ENCODE peak calls at places on chromosomes 13 and 19, in five cellular contexts. One of them, this sample, is unnamed.

GRCh38 chr13:113746143-113746525 is 12.9 kb upstream of the TMEM255B start:
- DNase-seq in hypothalamus: no peak
- DNase-seq in Calu3: no peak
- DNase-seq in T1000: no peak
- DNase-seq in NCI-H510A treated with DMSO at 0.1 percent for 48 hours: no peak
- DNase-seq in this sample: no peak

GRCh38 chr19:42412661-42413076 is 14.5 kb downstream of the LIPE start:
- DNase-seq in NCI-H510A treated with DMSO at 0.1 percent for 48 hours: no peak
- DNase-seq in hypothalamus: peak
- DNase-seq in T1000: no peak
- DNase-seq in Calu3: no peak
- DNase-seq in this sample: no peak

GRCh38 chr19:35254341-35255297 is 5.8 kb downstream of the LSR start:
- DNase-seq in hypothalamus: no peak
- DNase-seq in T1000: no peak
- DNase-seq in NCI-H510A treated with DMSO at 0.1 percent for 48 hours: no peak
- DNase-seq in Calu3: no peak
- DNase-seq in this sample: no peak

GRCh38 chr19:7505682-7506384 is 10.1 kb upstream of the ZNF358 start:
- DNase-seq in T1000: no peak
- DNase-seq in hypothalamus: no peak
- DNase-seq in NCI-H510A treated with DMSO at 0.1 percent for 48 hours: no peak
- DNase-seq in Calu3: peak
- DNase-seq in this sample: no peak

GRCh38 chr13:41345165-41345920 is 34.3 kb downstream of the NAA16 start:
- DNase-seq in T1000: no peak
- DNase-seq in Calu3: no peak
- DNase-seq in NCI-H510A treated with DMSO at 0.1 percent for 48 hours: no peak
- DNase-seq in hypothalamus: no peak
- DNase-seq in this sample: no peak

GRCh38 chr19:46428278-46429141 is at the start of gene PNMA8C:
- DNase-seq in hypothalamus: peak
- DNase-seq in T1000: no peak
- DNase-seq in Calu3: peak
- DNase-seq in NCI-H510A treated with DMSO at 0.1 percent for 48 hours: peak
- DNase-seq in this sample: peak

GRCh38 chr19:30349131-30349730 is 23.0 kb upstream of the ZNF536 start:
- DNase-seq in T1000: no peak
- DNase-seq in Calu3: no peak
- DNase-seq in NCI-H510A treated with DMSO at 0.1 percent for 48 hours: no peak
- DNase-seq in hypothalamus: no peak
- DNase-seq in this sample: no peak

GRCh38 chr13:52085416-52085815 is 43.5 kb downstream of the NEK5 start:
- DNase-seq in NCI-H510A treated with DMSO at 0.1 percent for 48 hours: no peak
- DNase-seq in T1000: no peak
- DNase-seq in hypothalamus: no peak
- DNase-seq in Calu3: no peak
- DNase-seq in this sample: no peak

GRCh38 chr13:98974053-98974452 is 3.8 kb downstream of the DOCK9 start:
- DNase-seq in NCI-H510A treated with DMSO at 0.1 percent for 48 hours: no peak
- DNase-seq in Calu3: no peak
- DNase-seq in T1000: no peak
- DNase-seq in hypothalamus: no peak
- DNase-seq in this sample: no peak

GRCh38 chr19:35212241-35212640 is 16.3 kb downstream of the FAM187B start:
- DNase-seq in T1000: no peak
- DNase-seq in hypothalamus: no peak
- DNase-seq in Calu3: no peak
- DNase-seq in NCI-H510A treated with DMSO at 0.1 percent for 48 hours: no peak
- DNase-seq in this sample: no peak

GRCh38 chr13:27919299-27919933 is 384 bp upstream of the PDX1 start:
- DNase-seq in T1000: no peak
- DNase-seq in NCI-H510A treated with DMSO at 0.1 percent for 48 hours: no peak
- DNase-seq in hypothalamus: no peak
- DNase-seq in Calu3: no peak
- DNase-seq in this sample: no peak

GRCh38 chr13:111437856-111438547 is 117.6 kb downstream of the TEX29 start:
- DNase-seq in Calu3: no peak
- DNase-seq in T1000: no peak
- DNase-seq in hypothalamus: no peak
- DNase-seq in NCI-H510A treated with DMSO at 0.1 percent for 48 hours: no peak
- DNase-seq in this sample: no peak

GRCh38 chr19:18932216-18932841 is 8.7 kb downstream of the HOMER3 start:
- DNase-seq in T1000: peak
- DNase-seq in NCI-H510A treated with DMSO at 0.1 percent for 48 hours: no peak
- DNase-seq in hypothalamus: peak
- DNase-seq in Calu3: no peak
- DNase-seq in this sample: peak

GRCh38 chr19:41699968-41700323 is 8.5 kb upstream of the CEACAM5 start:
- DNase-seq in Calu3: no peak
- DNase-seq in T1000: no peak
- DNase-seq in hypothalamus: no peak
- DNase-seq in NCI-H510A treated with DMSO at 0.1 percent for 48 hours: no peak
- DNase-seq in this sample: no peak

GRCh38 chr19:4099054-4099764 is 24.7 kb downstream of the MAP2K2 start:
- DNase-seq in hypothalamus: no peak
- DNase-seq in T1000: no peak
- DNase-seq in NCI-H510A treated with DMSO at 0.1 percent for 48 hours: no peak
- DNase-seq in Calu3: no peak
- DNase-seq in this sample: no peak

GRCh38 chr13:79393564-79394249 is 12.3 kb downstream of the RBM26 start:
- DNase-seq in T1000: no peak
- DNase-seq in NCI-H510A treated with DMSO at 0.1 percent for 48 hours: peak
- DNase-seq in hypothalamus: no peak
- DNase-seq in Calu3: no peak
- DNase-seq in this sample: peak

GRCh38 chr13:106917024-106917491 is 349.1 kb upstream of the ARGLU1 start:
- DNase-seq in hypothalamus: no peak
- DNase-seq in NCI-H510A treated with DMSO at 0.1 percent for 48 hours: no peak
- DNase-seq in T1000: no peak
- DNase-seq in Calu3: no peak
- DNase-seq in this sample: no peak

GRCh38 chr19:10292206-10292788 is 2.5 kb downstream of the ICAM5 start:
- DNase-seq in Calu3: peak
- DNase-seq in T1000: peak
- DNase-seq in hypothalamus: peak
- DNase-seq in NCI-H510A treated with DMSO at 0.1 percent for 48 hours: no peak
- DNase-seq in this sample: peak

GRCh38 chr13:46648166-46648607 is 95.2 kb downstream of the LRCH1 start:
- DNase-seq in hypothalamus: no peak
- DNase-seq in NCI-H510A treated with DMSO at 0.1 percent for 48 hours: peak
- DNase-seq in Calu3: peak
- DNase-seq in T1000: no peak
- DNase-seq in this sample: no peak

GRCh38 chr19:43425567-43426392 is 11.1 kb downstream of the TEX101 start:
- DNase-seq in T1000: no peak
- DNase-seq in hypothalamus: peak
- DNase-seq in NCI-H510A treated with DMSO at 0.1 percent for 48 hours: no peak
- DNase-seq in Calu3: peak
- DNase-seq in this sample: no peak

GRCh38 chr13:105389373-105389772 is 1146.1 kb downstream of the EFNB2 start:
- DNase-seq in T1000: no peak
- DNase-seq in NCI-H510A treated with DMSO at 0.1 percent for 48 hours: no peak
- DNase-seq in Calu3: no peak
- DNase-seq in hypothalamus: no peak
- DNase-seq in this sample: no peak

GRCh38 chr19:48169585-48169973 is 565 bp downstream of the LIG1 start:
- DNase-seq in Calu3: peak
- DNase-seq in T1000: peak
- DNase-seq in hypothalamus: peak
- DNase-seq in NCI-H510A treated with DMSO at 0.1 percent for 48 hours: peak
- DNase-seq in this sample: peak

GRCh38 chr19:29533578-29534544 is 8.1 kb downstream of the VSTM2B start:
- DNase-seq in Calu3: no peak
- DNase-seq in hypothalamus: no peak
- DNase-seq in T1000: no peak
- DNase-seq in NCI-H510A treated with DMSO at 0.1 percent for 48 hours: no peak
- DNase-seq in this sample: no peak